ENCODE peak calls at places on chromosomes 2 and 18, in ten cellular contexts. Q is neural progenitor cell, P is HepG2, H is MM.1S, X is tibial artery, F is psoas muscle, D is cardiac muscle cell, M is body of pancreas, B is prostate gland, Y is SJSA1. J is an unnamed sample. For H3K4me1, the result is how much of the 10 kb centered on the place peaks cover.

GRCh38 chr18:77127769-77128671 is 4.6 kb downstream of the MBP start:
- DNase-seq in F (peak), Q (no peak), B (peak), H (no peak), X (no peak), Y (peak), M (peak), P (no peak), D (no peak), J (no peak)

GRCh38 chr2:168152902-168153301 is 94.5 kb downstream of the STK39 start:
- DNase-seq in Q (no peak), M (no peak), P (peak), B (no peak), Y (no peak), H (no peak), F (no peak), D (no peak), X (no peak), J (peak)

GRCh38 chr2:62300925-62301324 is 105.0 kb downstream of the B3GNT2 start:
- DNase-seq in F (no peak), B (no peak), H (no peak), M (no peak), P (no peak), X (no peak), D (no peak), Q (no peak), Y (no peak), J (no peak)

GRCh38 chr18:39799010-39799409 is 2156.0 kb upstream of the PIK3C3 start:
- DNase-seq in H (no peak), M (no peak), X (no peak), D (no peak), P (no peak), Q (no peak), F (no peak), Y (no peak), B (no peak), J (peak)

GRCh38 chr2:201730651-201731280 is 32.3 kb upstream of the MPP4 start:
- DNase-seq in D (no peak), F (no peak), M (no peak), X (no peak), P (no peak), Y (no peak), Q (no peak), B (no peak), H (no peak), J (no peak)

GRCh38 chr18:58069104-58069503 is 25.1 kb downstream of the NEDD4L start:
- DNase-seq in P (no peak), X (no peak), F (no peak), Y (no peak), Q (no peak), H (no peak), M (no peak), D (no peak), B (no peak), J (no peak)

GRCh38 chr18:45835057-45835634 is 9.7 kb downstream of the SIGLEC15 start:
- DNase-seq in Y (no peak), H (no peak), D (no peak), X (no peak), B (no peak), Q (no peak), F (no peak), P (no peak), M (no peak), J (no peak)

GRCh38 chr2:46697830-46698323 is 217.7 kb downstream of the MCFD2 start:
- DNase-seq in Q (peak), D (no peak), P (peak), M (no peak), Y (no peak), H (no peak), B (no peak), X (no peak), F (no peak), J (no peak)

GRCh38 chr2:181738074-181738473 is 57.8 kb upstream of the NEUROD1 start:
- DNase-seq in Q (peak), D (no peak), P (no peak), B (no peak), H (no peak), Y (no peak), X (no peak), M (no peak), F (no peak), J (no peak)

GRCh38 chr2:86622409-86622877 is 1.2 kb downstream of the RNF103 start:
- DNase-seq in Q (peak), D (peak), M (peak), B (peak), Y (peak), X (peak), F (no peak), H (peak), P (no peak), J (no peak)

GRCh38 chr2:9256570-9257043 is 50.0 kb downstream of the ASAP2 start:
- DNase-seq in P (no peak), M (no peak), F (no peak), B (no peak), D (peak), Y (no peak), X (no peak), Q (peak), H (no peak), J (no peak)

GRCh38 chr2:189585357-189585756 is 4.8 kb upstream of the SLC40A1 start:
- DNase-seq in F (no peak), X (no peak), H (no peak), M (no peak), P (no peak), Q (no peak), B (no peak), D (no peak), Y (no peak), J (no peak)

GRCh38 chr2:47558116-47559078 is 155.4 kb downstream of the MSH2 start:
- DNase-seq in Y (no peak), M (no peak), Q (peak), X (no peak), P (no peak), F (no peak), H (no peak), D (no peak), B (no peak), J (no peak)

GRCh38 chr2:16722121-16722520 is 56.5 kb upstream of the CYRIA start:
- DNase-seq in P (no peak), M (no peak), Q (no peak), F (no peak), X (no peak), B (no peak), H (no peak), D (no peak), Y (no peak), J (no peak)

GRCh38 chr2:24886640-24887324 is 33.3 kb downstream of the ADCY3 start:
- DNase-seq in X (no peak), P (no peak), B (no peak), D (no peak), Y (no peak), M (no peak), H (no peak), F (no peak), Q (no peak), J (no peak)

GRCh38 chr18:79950440-79951341 is 762 bp downstream of the SLC66A2 start:
- DNase-seq in B (no peak), X (peak), D (peak), Q (peak), Y (peak), H (no peak), F (peak), P (no peak), M (peak), J (no peak)

GRCh38 chr2:119638891-119639539 is 40.0 kb upstream of the TMEM177 start:
- DNase-seq in D (peak), Y (no peak), P (no peak), H (no peak), Q (peak), F (no peak), M (no peak), X (no peak), B (no peak), J (no peak)

GRCh38 chr18:35661483-35662146 is 80.1 kb downstream of the GALNT1 start:
- DNase-seq in H (peak), M (no peak), P (peak), F (no peak), D (no peak), Q (no peak), X (no peak), B (no peak), Y (no peak), J (peak)

GRCh38 chr18:45562567-45563479 is 52.5 kb upstream of the SLC14A2 start:
- DNase-seq in F (peak), B (no peak), M (no peak), H (no peak), D (no peak), Q (no peak), P (no peak), Y (peak), X (peak), J (no peak)

GRCh38 chr2:33607137-33607781 is 8.2 kb upstream of the FAM98A start:
- DNase-seq in B (no peak), Y (no peak), X (no peak), P (no peak), Q (no peak), D (no peak), H (no peak), F (no peak), M (no peak), J (peak)

GRCh38 chr2:172708247-172708646 is 27.4 kb upstream of the RAPGEF4 start:
- DNase-seq in X (no peak), M (no peak), Y (no peak), F (no peak), H (no peak), D (no peak), B (no peak), P (no peak), Q (no peak), J (no peak)

GRCh38 chr2:222410534-222410933 is 13.8 kb upstream of the SGPP2 start:
- DNase-seq in Y (no peak), P (no peak), Q (peak), X (no peak), M (no peak), D (peak), F (no peak), H (no peak), B (no peak), J (no peak)

GRCh38 chr2:197090713-197091367 is 164.3 kb upstream of the PGAP1 start:
- DNase-seq in P (no peak), Q (no peak), D (no peak), B (no peak), Y (no peak), F (no peak), H (no peak), X (no peak), M (no peak), J (no peak)

GRCh38 chr2:98761267-98761781 is 30.4 kb upstream of the MGAT4A start:
- DNase-seq in D (no peak), Q (no peak), M (no peak), Y (no peak), F (no peak), H (no peak), B (peak), P (peak), X (no peak), J (no peak)

GRCh38 chr2:172783091-172783898 is 47.6 kb downstream of the RAPGEF4 start:
- DNase-seq in B (peak), M (peak), P (peak), F (no peak), D (peak), H (no peak), Q (peak), Y (peak), X (no peak), J (peak)

GRCh38 chr18:35086704-35087103 is 45.5 kb downstream of the MAPRE2 start:
- DNase-seq in Q (no peak), X (no peak), P (no peak), D (no peak), F (no peak), B (no peak), H (no peak), Y (no peak), M (no peak), J (no peak)

GRCh38 chr2:102310964-102311640 is at the start of gene IL1RL1:
- DNase-seq in P (no peak), F (no peak), Q (no peak), X (no peak), H (no peak), M (no peak), D (no peak), B (no peak), Y (no peak), J (no peak)

GRCh38 chr18:49550621-49551020 is 11.2 kb upstream of the LIPG start:
- DNase-seq in M (no peak), P (no peak), B (no peak), F (no peak), H (no peak), X (no peak), D (no peak), Q (no peak), Y (no peak), J (no peak)

GRCh38 chr2:68565273-68565672 is 78.1 kb upstream of the PROKR1 start:
- DNase-seq in Y (no peak), P (no peak), Q (no peak), B (no peak), F (no peak), M (no peak), X (no peak), H (no peak), D (no peak), J (no peak)

GRCh38 chr2:226767056-226767813 is 32.4 kb downstream of the IRS1 start:
- DNase-seq in X (no peak), M (no peak), B (no peak), Q (no peak), P (no peak), D (peak), Y (no peak), F (no peak), H (peak), J (no peak)

GRCh38 chr2:164920430-164920829 is 34.9 kb downstream of the SLC38A11 start:
- DNase-seq in Q (no peak), Y (peak), F (no peak), D (no peak), M (no peak), B (no peak), X (no peak), P (peak), H (peak), J (no peak)

GRCh38 chr18:79572093-79572780 is 107.4 kb upstream of the CTDP1 start:
- DNase-seq in H (no peak), D (no peak), Q (no peak), B (no peak), Y (no peak), M (peak), X (peak), F (no peak), P (no peak), J (peak)

GRCh38 chr2:48356701-48357322 is 173.1 kb upstream of the STON1 start:
- DNase-seq in P (no peak), X (no peak), M (no peak), H (peak), Q (no peak), D (no peak), F (no peak), B (no peak), Y (no peak), J (peak)

GRCh38 chr2:71716697-71717624 is 263.6 kb downstream of the DYSF start:
- DNase-seq in Q (no peak), X (peak), M (peak), H (no peak), Y (peak), P (peak), B (peak), F (peak), D (peak), J (no peak)

GRCh38 chr2:54490863-54491262 is 34.7 kb downstream of the SPTBN1 start:
- DNase-seq in Q (no peak), B (no peak), M (no peak), H (no peak), D (no peak), P (no peak), F (no peak), Y (no peak), X (no peak), J (no peak)

GRCh38 chr18:60549338-60549960 is 176.9 kb upstream of the MC4R start:
- DNase-seq in P (peak), X (no peak), Y (peak), M (peak), H (peak), Q (peak), D (peak), B (peak), F (no peak), J (peak)

GRCh38 chr2:230128943-230129342 is 60.2 kb upstream of the SLC16A14 start:
- DNase-seq in F (no peak), Q (no peak), P (no peak), Y (no peak), X (no peak), D (no peak), M (peak), H (no peak), B (peak), J (no peak)

DNA sequence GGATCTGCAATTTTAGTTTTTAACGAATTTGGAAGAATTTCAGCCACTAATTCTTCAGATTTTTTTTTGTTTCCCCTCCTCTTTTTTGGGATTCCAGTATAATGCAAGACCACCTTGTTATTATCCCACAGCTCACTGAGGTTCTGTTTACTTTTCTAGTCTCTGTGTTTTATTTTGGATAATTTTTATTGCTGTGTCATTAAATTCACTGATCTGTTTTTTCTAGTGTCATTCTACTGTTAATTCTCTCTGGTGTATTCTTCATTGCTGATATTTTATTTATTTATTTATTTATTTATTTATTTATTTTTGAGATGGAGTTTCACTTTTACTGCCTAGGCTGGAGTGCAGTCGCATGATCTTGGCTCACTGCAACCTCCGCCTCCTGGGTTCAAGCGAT is 32.2 kb downstream of the UBR3 start:
- DNase-seq in D (no peak), F (no peak), B (no peak), M (no peak), Q (no peak), P (no peak), H (no peak), X (no peak), Y (no peak), J (no peak)
- H3K4me3 ChIP-seq in D (no peak), F (no peak), B (no peak), M (no peak), Q (no peak), P (no peak), H (no peak), X (no peak), Y (no peak), J (no peak)

GRCh38 chr2:239201531-239201876 is 199.3 kb downstream of the HDAC4 start:
- DNase-seq in X (peak), H (peak), F (peak), Y (no peak), M (peak), Q (no peak), B (no peak), D (no peak), P (no peak), J (no peak)
- H3K4me1 ChIP-seq in X (under half), H (under half), F (half or more), Y (under half), M (under half), Q (under half), B (under half), D (under half), P (under half), J (under half)

GRCh38 chr2:237487496-237487895 is 445 bp downstream of the MLPH start:
- DNase-seq in B (no peak), D (no peak), X (no peak), H (no peak), P (no peak), Q (no peak), Y (no peak), F (no peak), M (peak), J (no peak)

GRCh38 chr2:237490009-237490804 is 3.2 kb downstream of the MLPH start:
- DNase-seq in M (no peak), X (no peak), H (no peak), Q (no peak), F (no peak), Y (no peak), B (peak), P (no peak), D (no peak), J (no peak)

GRCh38 chr2:237486819-237487448 is at the start of gene MLPH:
- DNase-seq in Y (no peak), Q (peak), M (peak), X (no peak), P (no peak), H (no peak), B (peak), D (peak), F (peak), J (no peak)

GRCh38 chr2:237488901-237489860 is 2.1 kb downstream of the MLPH start:
- DNase-seq in B (peak), F (no peak), M (peak), D (no peak), Q (no peak), P (no peak), Y (peak), H (no peak), X (no peak), J (no peak)

DNA sequence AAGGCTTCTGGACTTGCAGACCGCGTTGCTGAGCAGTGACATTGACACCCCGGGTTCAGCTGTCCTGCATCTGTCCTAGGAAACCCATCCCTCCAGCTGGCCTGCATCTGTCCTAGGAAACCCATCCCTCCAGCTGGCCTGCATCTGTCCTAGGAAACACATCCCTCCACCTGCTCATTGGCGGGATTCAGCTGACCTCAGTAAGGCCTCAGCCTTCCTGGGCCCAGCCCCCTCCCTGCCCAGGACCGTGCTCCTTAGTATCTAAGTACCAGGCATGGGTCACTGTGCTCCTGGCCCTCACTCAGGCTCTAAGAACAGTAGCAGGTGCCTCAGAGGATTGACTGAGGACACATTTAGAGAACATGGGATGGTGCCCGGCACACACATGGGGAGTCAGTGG is 1.2 kb downstream of the MLPH start:
- DNase-seq in P (no peak), Y (no peak), M (no peak), D (no peak), F (no peak), H (no peak), Q (no peak), B (no peak), X (no peak), J (no peak)
- H3K4me3 ChIP-seq in P (no peak), Y (no peak), M (no peak), D (no peak), F (no peak), H (no peak), Q (no peak), B (peak), X (no peak), J (no peak)

GRCh38 chr2:20596193-20596972 is 54.5 kb downstream of the HS1BP3 start:
- DNase-seq in D (no peak), P (no peak), F (no peak), X (peak), Q (peak), B (no peak), Y (no peak), H (no peak), M (no peak), J (peak)
- H3K4me1 ChIP-seq in D (under half), P (half or more), F (under half), X (under half), Q (under half), B (under half), Y (under half), H (under half), M (under half), J (under half)

GRCh38 chr2:176105727-176106635 is 1.1 kb upstream of the HOXD11 start:
- DNase-seq in P (no peak), Q (no peak), X (no peak), M (no peak), H (no peak), F (no peak), B (no peak), D (no peak), Y (no peak), J (no peak)
- H3K4me3 ChIP-seq in P (peak), Q (no peak), X (peak), M (no peak), H (no peak), F (peak), B (peak), D (no peak), Y (no peak), J (peak)

GRCh38 chr2:120768112-120769048 is 32.7 kb downstream of the GLI2 start:
- DNase-seq in H (no peak), M (no peak), P (no peak), Q (no peak), Y (no peak), D (no peak), B (no peak), X (no peak), F (peak), J (no peak)

GRCh38 chr2:120770641-120771040 is 35.0 kb downstream of the GLI2 start:
- DNase-seq in Y (no peak), H (no peak), P (no peak), F (peak), X (no peak), B (no peak), D (no peak), M (no peak), Q (no peak), J (no peak)

GRCh38 chr2:120770176-120770575 is 34.5 kb downstream of the GLI2 start:
- DNase-seq in F (peak), H (no peak), Y (no peak), P (no peak), X (no peak), M (no peak), Q (no peak), D (no peak), B (no peak), J (no peak)

GRCh38 chr2:120769076-120769786 is 33.6 kb downstream of the GLI2 start:
- DNase-seq in F (peak), D (no peak), H (no peak), B (no peak), X (no peak), Y (no peak), Q (no peak), P (no peak), M (no peak), J (no peak)

GRCh38 chr2:120769787-120770120 is 34.1 kb downstream of the GLI2 start:
- DNase-seq in H (no peak), F (no peak), Q (no peak), P (no peak), X (no peak), B (no peak), D (no peak), M (no peak), Y (no peak), J (no peak)
- H3K4me1 ChIP-seq in H (under half), F (under half), Q (under half), P (under half), X (under half), B (under half), D (under half), M (under half), Y (half or more), J (under half)